ENCODE peak calls at places on chromosomes 5 and 9, in ten cellular contexts. One of them, this sample, is unnamed.

GRCh38 chr9:95505676-95506437 is 10.9 kb downstream of the PTCH1 start:
- DNase-seq in MM.1S: peak
- DNase-seq in GM23338: peak
- DNase-seq in left ventricle myocardium inferior: peak
- DNase-seq in CD8-positive, alpha-beta memory T cell: no peak
- DNase-seq in A549: peak
- DNase-seq in mesendoderm: peak
- DNase-seq in right cardiac atrium: peak
- DNase-seq in substantia nigra: peak
- DNase-seq in psoas muscle: peak
- DNase-seq in this sample: peak

GRCh38 chr5:74953961-74954720 is 88.0 kb upstream of the FAM169A start:
- DNase-seq in substantia nigra: no peak
- DNase-seq in CD8-positive, alpha-beta memory T cell: no peak
- DNase-seq in MM.1S: no peak
- DNase-seq in mesendoderm: no peak
- DNase-seq in psoas muscle: no peak
- DNase-seq in GM23338: no peak
- DNase-seq in A549: no peak
- DNase-seq in right cardiac atrium: no peak
- DNase-seq in left ventricle myocardium inferior: no peak
- DNase-seq in this sample: no peak

GRCh38 chr5:180820788-180821321 is 18.2 kb upstream of the MGAT1 start:
- DNase-seq in substantia nigra: no peak
- DNase-seq in mesendoderm: no peak
- DNase-seq in CD8-positive, alpha-beta memory T cell: no peak
- DNase-seq in psoas muscle: no peak
- DNase-seq in left ventricle myocardium inferior: no peak
- DNase-seq in GM23338: no peak
- DNase-seq in right cardiac atrium: no peak
- DNase-seq in A549: no peak
- DNase-seq in MM.1S: peak
- DNase-seq in this sample: no peak

GRCh38 chr9:87088192-87088591 is 140.9 kb upstream of the GAS1 start:
- DNase-seq in MM.1S: no peak
- DNase-seq in CD8-positive, alpha-beta memory T cell: no peak
- DNase-seq in left ventricle myocardium inferior: no peak
- DNase-seq in right cardiac atrium: peak
- DNase-seq in mesendoderm: no peak
- DNase-seq in psoas muscle: no peak
- DNase-seq in GM23338: no peak
- DNase-seq in substantia nigra: no peak
- DNase-seq in A549: no peak
- DNase-seq in this sample: no peak

GRCh38 chr5:124665035-124665434 is 81.4 kb downstream of the ZNF608 start:
- DNase-seq in CD8-positive, alpha-beta memory T cell: no peak
- DNase-seq in substantia nigra: no peak
- DNase-seq in psoas muscle: no peak
- DNase-seq in right cardiac atrium: no peak
- DNase-seq in MM.1S: no peak
- DNase-seq in A549: no peak
- DNase-seq in GM23338: no peak
- DNase-seq in left ventricle myocardium inferior: no peak
- DNase-seq in mesendoderm: no peak
- DNase-seq in this sample: no peak

GRCh38 chr5:137055271-137055872 is 443.8 kb downstream of the SPOCK1 start:
- DNase-seq in substantia nigra: no peak
- DNase-seq in right cardiac atrium: no peak
- DNase-seq in MM.1S: no peak
- DNase-seq in CD8-positive, alpha-beta memory T cell: no peak
- DNase-seq in A549: no peak
- DNase-seq in mesendoderm: no peak
- DNase-seq in psoas muscle: no peak
- DNase-seq in GM23338: no peak
- DNase-seq in left ventricle myocardium inferior: no peak
- DNase-seq in this sample: no peak

GRCh38 chr5:140607031-140607430 is 25.9 kb downstream of the CD14 start:
- DNase-seq in right cardiac atrium: no peak
- DNase-seq in psoas muscle: no peak
- DNase-seq in GM23338: no peak
- DNase-seq in substantia nigra: no peak
- DNase-seq in CD8-positive, alpha-beta memory T cell: no peak
- DNase-seq in mesendoderm: no peak
- DNase-seq in left ventricle myocardium inferior: no peak
- DNase-seq in MM.1S: no peak
- DNase-seq in A549: no peak
- DNase-seq in this sample: no peak

GRCh38 chr5:74864823-74865222 is 1.4 kb downstream of the FAM169A start:
- DNase-seq in left ventricle myocardium inferior: no peak
- DNase-seq in psoas muscle: no peak
- DNase-seq in right cardiac atrium: no peak
- DNase-seq in mesendoderm: no peak
- DNase-seq in CD8-positive, alpha-beta memory T cell: no peak
- DNase-seq in MM.1S: no peak
- DNase-seq in A549: no peak
- DNase-seq in substantia nigra: no peak
- DNase-seq in GM23338: no peak
- DNase-seq in this sample: no peak

GRCh38 chr9:126515873-126516505 is 97.7 kb upstream of the LMX1B start:
- DNase-seq in GM23338: no peak
- DNase-seq in psoas muscle: no peak
- DNase-seq in A549: no peak
- DNase-seq in CD8-positive, alpha-beta memory T cell: no peak
- DNase-seq in right cardiac atrium: no peak
- DNase-seq in mesendoderm: no peak
- DNase-seq in MM.1S: no peak
- DNase-seq in left ventricle myocardium inferior: no peak
- DNase-seq in substantia nigra: no peak
- DNase-seq in this sample: peak

GRCh38 chr9:126516936-126517750 is 96.6 kb upstream of the LMX1B start:
- DNase-seq in A549: peak
- DNase-seq in GM23338: peak
- DNase-seq in MM.1S: peak
- DNase-seq in mesendoderm: peak
- DNase-seq in substantia nigra: no peak
- DNase-seq in psoas muscle: peak
- DNase-seq in right cardiac atrium: peak
- DNase-seq in left ventricle myocardium inferior: peak
- DNase-seq in CD8-positive, alpha-beta memory T cell: no peak
- DNase-seq in this sample: peak

GRCh38 chr9:126516561-126516935 is 97.2 kb upstream of the LMX1B start:
- DNase-seq in A549: no peak
- DNase-seq in left ventricle myocardium inferior: no peak
- DNase-seq in substantia nigra: no peak
- DNase-seq in CD8-positive, alpha-beta memory T cell: no peak
- DNase-seq in right cardiac atrium: no peak
- DNase-seq in GM23338: no peak
- DNase-seq in MM.1S: no peak
- DNase-seq in psoas muscle: no peak
- DNase-seq in mesendoderm: no peak
- DNase-seq in this sample: no peak

GRCh38 chr9:126518763-126519162 is 95.0 kb upstream of the LMX1B start:
- DNase-seq in GM23338: no peak
- DNase-seq in left ventricle myocardium inferior: no peak
- DNase-seq in MM.1S: no peak
- DNase-seq in right cardiac atrium: no peak
- DNase-seq in mesendoderm: no peak
- DNase-seq in psoas muscle: no peak
- DNase-seq in substantia nigra: no peak
- DNase-seq in A549: no peak
- DNase-seq in CD8-positive, alpha-beta memory T cell: no peak
- DNase-seq in this sample: no peak

DNA sequence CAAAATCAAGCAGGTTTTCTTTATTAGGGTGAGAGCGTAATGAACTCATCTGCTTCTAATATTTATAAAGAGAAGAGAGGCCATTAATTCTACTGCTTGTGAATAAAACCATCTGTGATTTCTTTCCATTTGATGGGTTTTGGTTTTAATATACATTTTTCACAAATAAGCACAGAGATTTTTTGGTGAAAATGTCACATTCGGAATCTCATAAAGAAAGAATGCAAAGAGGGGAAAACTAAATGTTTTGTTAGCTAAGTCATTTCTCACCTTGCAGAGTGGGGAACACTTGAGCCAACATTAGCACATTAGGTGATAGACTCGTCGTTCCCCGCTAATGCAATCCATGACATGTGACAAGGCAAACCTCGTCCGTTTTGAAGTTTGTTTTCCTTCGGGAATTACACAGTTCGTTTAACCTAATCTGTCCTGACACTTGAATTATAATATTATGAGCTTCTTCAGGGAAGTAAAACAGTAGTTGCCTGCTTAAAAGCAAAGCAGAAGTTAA is 95.9 kb upstream of the LMX1B start:
- DNase-seq in psoas muscle: no peak
- DNase-seq in right cardiac atrium: no peak
- DNase-seq in CD8-positive, alpha-beta memory T cell: no peak
- DNase-seq in GM23338: no peak
- DNase-seq in A549: no peak
- DNase-seq in left ventricle myocardium inferior: no peak
- DNase-seq in mesendoderm: peak
- DNase-seq in substantia nigra: no peak
- DNase-seq in MM.1S: no peak
- DNase-seq in this sample: no peak
- H3K27ac ChIP-seq in psoas muscle: no peak
- H3K27ac ChIP-seq in right cardiac atrium: no peak
- H3K27ac ChIP-seq in CD8-positive, alpha-beta memory T cell: peak
- H3K27ac ChIP-seq in GM23338: no peak
- H3K27ac ChIP-seq in A549: no peak
- H3K27ac ChIP-seq in left ventricle myocardium inferior: peak
- H3K27ac ChIP-seq in mesendoderm: peak
- H3K27ac ChIP-seq in substantia nigra: no peak
- H3K27ac ChIP-seq in MM.1S: no peak
- H3K27ac ChIP-seq in this sample: peak

DNA sequence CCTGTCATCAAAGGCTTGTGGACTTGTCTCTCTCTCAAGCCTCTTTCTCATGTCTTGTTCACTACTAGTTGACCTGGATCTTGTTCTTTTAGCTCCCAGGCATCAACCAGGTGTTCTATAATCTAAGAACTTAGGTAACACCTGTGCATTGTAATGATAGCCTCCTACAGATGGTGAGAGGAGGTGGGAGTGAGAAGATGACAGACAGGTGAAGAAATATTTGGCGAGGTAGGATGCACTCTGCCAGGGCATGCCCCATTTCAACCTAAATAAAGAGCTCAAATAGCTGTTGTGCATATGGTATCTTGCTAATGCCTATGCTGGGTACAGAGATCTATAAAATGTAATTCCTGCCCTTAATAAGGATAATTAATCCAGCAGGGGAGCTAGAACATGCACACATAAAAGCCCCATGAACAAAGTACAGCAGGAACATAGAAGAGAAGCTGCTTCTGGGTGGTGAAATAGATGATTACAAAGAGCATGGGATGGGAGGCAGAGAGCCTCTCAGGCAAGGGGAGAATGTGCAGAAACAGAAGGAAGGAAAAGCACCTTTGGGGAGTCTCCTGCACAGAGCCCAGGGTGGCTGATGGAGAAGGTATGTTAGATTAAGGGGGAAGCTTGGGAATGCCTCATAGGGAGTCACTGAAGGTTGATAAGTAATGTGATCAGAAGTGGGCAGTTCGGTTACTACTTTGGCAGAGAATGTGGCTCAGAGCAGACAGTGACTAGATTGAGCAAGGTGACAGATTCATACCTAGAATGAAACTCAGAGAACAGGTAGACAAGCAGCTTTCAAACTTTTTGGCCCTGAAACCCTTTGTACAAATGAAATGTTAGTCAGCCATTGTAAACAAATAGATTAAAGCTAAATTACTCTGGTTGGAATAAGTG is 28.1 kb upstream of the PLIN2 start:
- DNase-seq in mesendoderm: no peak
- DNase-seq in right cardiac atrium: no peak
- DNase-seq in substantia nigra: no peak
- DNase-seq in GM23338: no peak
- DNase-seq in MM.1S: no peak
- DNase-seq in A549: no peak
- DNase-seq in psoas muscle: no peak
- DNase-seq in CD8-positive, alpha-beta memory T cell: no peak
- DNase-seq in left ventricle myocardium inferior: no peak
- DNase-seq in this sample: no peak
- H3K27ac ChIP-seq in mesendoderm: no peak
- H3K27ac ChIP-seq in right cardiac atrium: no peak
- H3K27ac ChIP-seq in substantia nigra: no peak
- H3K27ac ChIP-seq in GM23338: no peak
- H3K27ac ChIP-seq in MM.1S: no peak
- H3K27ac ChIP-seq in A549: peak
- H3K27ac ChIP-seq in psoas muscle: no peak
- H3K27ac ChIP-seq in CD8-positive, alpha-beta memory T cell: no peak
- H3K27ac ChIP-seq in left ventricle myocardium inferior: peak
- H3K27ac ChIP-seq in this sample: no peak

GRCh38 chr9:3733039-3733408 is 207.2 kb upstream of the RFX3 start:
- DNase-seq in substantia nigra: no peak
- DNase-seq in MM.1S: no peak
- DNase-seq in GM23338: no peak
- DNase-seq in right cardiac atrium: no peak
- DNase-seq in CD8-positive, alpha-beta memory T cell: no peak
- DNase-seq in mesendoderm: no peak
- DNase-seq in psoas muscle: no peak
- DNase-seq in A549: no peak
- DNase-seq in left ventricle myocardium inferior: no peak
- DNase-seq in this sample: no peak
- H3K27ac ChIP-seq in substantia nigra: no peak
- H3K27ac ChIP-seq in MM.1S: no peak
- H3K27ac ChIP-seq in GM23338: no peak
- H3K27ac ChIP-seq in right cardiac atrium: no peak
- H3K27ac ChIP-seq in CD8-positive, alpha-beta memory T cell: no peak
- H3K27ac ChIP-seq in mesendoderm: no peak
- H3K27ac ChIP-seq in psoas muscle: no peak
- H3K27ac ChIP-seq in A549: peak
- H3K27ac ChIP-seq in left ventricle myocardium inferior: peak
- H3K27ac ChIP-seq in this sample: no peak

GRCh38 chr5:142118421-142118686 is 9.8 kb downstream of the NDFIP1 start:
- DNase-seq in psoas muscle: no peak
- DNase-seq in A549: no peak
- DNase-seq in substantia nigra: no peak
- DNase-seq in right cardiac atrium: no peak
- DNase-seq in CD8-positive, alpha-beta memory T cell: no peak
- DNase-seq in MM.1S: peak
- DNase-seq in GM23338: no peak
- DNase-seq in mesendoderm: no peak
- DNase-seq in left ventricle myocardium inferior: no peak
- DNase-seq in this sample: no peak

GRCh38 chr5:142114686-142115085 is 6.1 kb downstream of the NDFIP1 start:
- DNase-seq in MM.1S: no peak
- DNase-seq in left ventricle myocardium inferior: no peak
- DNase-seq in CD8-positive, alpha-beta memory T cell: no peak
- DNase-seq in GM23338: no peak
- DNase-seq in psoas muscle: no peak
- DNase-seq in A549: peak
- DNase-seq in mesendoderm: no peak
- DNase-seq in right cardiac atrium: no peak
- DNase-seq in substantia nigra: no peak
- DNase-seq in this sample: no peak

GRCh38 chr5:142117579-142118420 is 9.2 kb downstream of the NDFIP1 start:
- DNase-seq in CD8-positive, alpha-beta memory T cell: no peak
- DNase-seq in MM.1S: no peak
- DNase-seq in GM23338: no peak
- DNase-seq in left ventricle myocardium inferior: no peak
- DNase-seq in right cardiac atrium: no peak
- DNase-seq in mesendoderm: no peak
- DNase-seq in substantia nigra: no peak
- DNase-seq in A549: no peak
- DNase-seq in psoas muscle: no peak
- DNase-seq in this sample: no peak

GRCh38 chr5:142119051-142119625 is 10.6 kb downstream of the NDFIP1 start:
- DNase-seq in right cardiac atrium: no peak
- DNase-seq in CD8-positive, alpha-beta memory T cell: no peak
- DNase-seq in A549: no peak
- DNase-seq in psoas muscle: no peak
- DNase-seq in substantia nigra: no peak
- DNase-seq in MM.1S: no peak
- DNase-seq in mesendoderm: no peak
- DNase-seq in left ventricle myocardium inferior: no peak
- DNase-seq in GM23338: no peak
- DNase-seq in this sample: no peak

DNA sequence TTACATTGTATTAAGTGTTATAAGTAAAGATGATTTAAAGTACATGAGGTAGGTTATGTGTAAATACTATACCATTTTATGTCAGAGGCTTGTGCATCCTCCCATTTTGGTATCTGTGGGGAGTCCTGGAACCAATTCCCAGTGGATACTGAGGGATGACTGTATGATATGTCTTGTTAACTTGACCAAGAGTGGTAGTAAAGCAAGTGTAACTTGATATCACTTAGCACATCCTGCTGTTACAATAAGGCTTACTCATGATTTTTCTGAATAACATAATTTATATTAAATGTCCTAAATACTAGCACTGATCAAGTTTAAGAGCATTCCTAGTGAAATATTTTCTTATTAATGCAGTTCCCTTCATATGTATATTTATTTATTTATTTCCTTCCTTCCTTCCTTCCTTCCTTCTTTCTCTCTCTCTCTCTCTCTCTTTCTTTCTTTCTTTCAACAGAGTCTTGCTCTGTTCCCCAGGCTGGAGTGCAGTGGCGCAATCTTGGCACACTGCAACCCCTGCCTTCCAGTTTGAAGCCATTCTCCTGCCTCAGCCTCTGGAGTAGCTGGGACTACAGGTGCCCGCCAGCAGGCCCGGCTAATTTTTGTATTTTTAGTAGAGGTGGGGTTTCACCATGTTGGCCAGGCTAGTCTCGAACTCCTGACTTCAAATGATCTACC is 7.5 kb downstream of the NDFIP1 start:
- DNase-seq in CD8-positive, alpha-beta memory T cell: no peak
- DNase-seq in MM.1S: no peak
- DNase-seq in GM23338: no peak
- DNase-seq in right cardiac atrium: no peak
- DNase-seq in substantia nigra: no peak
- DNase-seq in mesendoderm: no peak
- DNase-seq in left ventricle myocardium inferior: no peak
- DNase-seq in psoas muscle: peak
- DNase-seq in A549: no peak
- DNase-seq in this sample: no peak
- H3K27ac ChIP-seq in CD8-positive, alpha-beta memory T cell: no peak
- H3K27ac ChIP-seq in MM.1S: no peak
- H3K27ac ChIP-seq in GM23338: no peak
- H3K27ac ChIP-seq in right cardiac atrium: no peak
- H3K27ac ChIP-seq in substantia nigra: no peak
- H3K27ac ChIP-seq in mesendoderm: no peak
- H3K27ac ChIP-seq in left ventricle myocardium inferior: no peak
- H3K27ac ChIP-seq in psoas muscle: no peak
- H3K27ac ChIP-seq in A549: no peak
- H3K27ac ChIP-seq in this sample: no peak